ENCODE peak calls at places on chromosome 4, in seven cellular contexts. U is HCT116, P is mesendoderm, A is fibroblast of lung, X is neural progenitor cell, I is mammary epithelial cell, D is neuronal stem cell. Y is an unnamed sample.

GRCh38 chr4:181157647-181158046 is 1085.6 kb upstream of the TENM3 start:
- DNase-seq in U (no peak), P (no peak), A (no peak), X (no peak), I (no peak), D (no peak), Y (no peak)

GRCh38 chr4:1048781-1049590 is 37.6 kb downstream of the FGFRL1 start:
- DNase-seq in U (no peak), P (no peak), A (no peak), X (peak), I (no peak), D (no peak), Y (peak)

GRCh38 chr4:26178874-26179273 is 141.9 kb upstream of the RBPJ start:
- DNase-seq in U (no peak), P (no peak), A (no peak), X (no peak), I (no peak), D (no peak), Y (no peak)

GRCh38 chr4:70581980-70582379 is 10.1 kb upstream of the AMBN start:
- DNase-seq in U (no peak), P (no peak), A (no peak), X (no peak), I (no peak), D (no peak), Y (no peak)

GRCh38 chr4:72629540-72629939 is 60.5 kb upstream of the ADAMTS3 start:
- DNase-seq in U (no peak), P (no peak), A (peak), X (no peak), I (peak), D (no peak), Y (no peak)

GRCh38 chr4:83780334-83780733 is 244.4 kb downstream of the GPAT3 start:
- DNase-seq in U (no peak), P (peak), A (no peak), X (no peak), I (peak), D (no peak), Y (no peak)

GRCh38 chr4:155232432-155232831 is 24.0 kb downstream of the NPY2R start:
- DNase-seq in U (no peak), P (no peak), A (no peak), X (no peak), I (no peak), D (no peak), Y (no peak)

GRCh38 chr4:106767991-106768390 is 268.1 kb downstream of the DKK2 start:
- DNase-seq in U (no peak), P (no peak), A (no peak), X (no peak), I (no peak), D (no peak), Y (no peak)

GRCh38 chr4:185210102-185210981 is 944 bp downstream of the SNX25 start:
- DNase-seq in U (no peak), P (peak), A (peak), X (peak), I (peak), D (peak), Y (peak)

GRCh38 chr4:106671711-106672110 is 303.1 kb upstream of the GIMD1 start:
- DNase-seq in U (no peak), P (no peak), A (peak), X (no peak), I (peak), D (no peak), Y (no peak)

GRCh38 chr4:52983563-52984303 is 121.6 kb downstream of the RASL11B start:
- DNase-seq in U (peak), P (peak), A (peak), X (peak), I (peak), D (peak), Y (no peak)

GRCh38 chr4:184815046-184815877 is 10.5 kb downstream of the ACSL1 start:
- DNase-seq in U (peak), P (peak), A (peak), X (peak), I (peak), D (no peak), Y (peak)

GRCh38 chr4:27474691-27475090 is 614.0 kb downstream of the STIM2 start:
- DNase-seq in U (no peak), P (no peak), A (peak), X (no peak), I (peak), D (no peak), Y (no peak)

GRCh38 chr4:174496631-174497442 is 25.5 kb downstream of the HPGD start:
- DNase-seq in U (no peak), P (no peak), A (no peak), X (no peak), I (no peak), D (no peak), Y (no peak)

GRCh38 chr4:150849016-150849415 is 166.1 kb downstream of the LRBA start:
- DNase-seq in U (no peak), P (peak), A (peak), X (no peak), I (peak), D (no peak), Y (no peak)

GRCh38 chr4:55884851-55885219 is 31.4 kb downstream of the EXOC1 start:
- DNase-seq in U (no peak), P (no peak), A (no peak), X (no peak), I (no peak), D (no peak), Y (no peak)

GRCh38 chr4:7973545-7973981 is 33.9 kb upstream of the AFAP1 start:
- DNase-seq in U (no peak), P (no peak), A (peak), X (no peak), I (peak), D (no peak), Y (no peak)

GRCh38 chr4:90979551-90979950 is 852.4 kb downstream of the CCSER1 start:
- DNase-seq in U (no peak), P (no peak), A (no peak), X (no peak), I (no peak), D (no peak), Y (no peak)

GRCh38 chr4:15003891-15004700 is 1.8 kb downstream of the CPEB2 start:
- DNase-seq in U (no peak), P (peak), A (peak), X (peak), I (peak), D (peak), Y (peak)

GRCh38 chr4:183362036-183362435 is 39.8 kb upstream of the CLDN24 start:
- DNase-seq in U (no peak), P (no peak), A (no peak), X (no peak), I (no peak), D (no peak), Y (no peak)

GRCh38 chr4:39354178-39354503 is 12.0 kb downstream of the RFC1 start:
- DNase-seq in U (no peak), P (no peak), A (peak), X (no peak), I (no peak), D (no peak), Y (no peak)
- H3K9ac ChIP-seq in U (no peak), P (no peak), A (peak), X (no peak), I (peak), D (no peak), Y (peak)

DNA sequence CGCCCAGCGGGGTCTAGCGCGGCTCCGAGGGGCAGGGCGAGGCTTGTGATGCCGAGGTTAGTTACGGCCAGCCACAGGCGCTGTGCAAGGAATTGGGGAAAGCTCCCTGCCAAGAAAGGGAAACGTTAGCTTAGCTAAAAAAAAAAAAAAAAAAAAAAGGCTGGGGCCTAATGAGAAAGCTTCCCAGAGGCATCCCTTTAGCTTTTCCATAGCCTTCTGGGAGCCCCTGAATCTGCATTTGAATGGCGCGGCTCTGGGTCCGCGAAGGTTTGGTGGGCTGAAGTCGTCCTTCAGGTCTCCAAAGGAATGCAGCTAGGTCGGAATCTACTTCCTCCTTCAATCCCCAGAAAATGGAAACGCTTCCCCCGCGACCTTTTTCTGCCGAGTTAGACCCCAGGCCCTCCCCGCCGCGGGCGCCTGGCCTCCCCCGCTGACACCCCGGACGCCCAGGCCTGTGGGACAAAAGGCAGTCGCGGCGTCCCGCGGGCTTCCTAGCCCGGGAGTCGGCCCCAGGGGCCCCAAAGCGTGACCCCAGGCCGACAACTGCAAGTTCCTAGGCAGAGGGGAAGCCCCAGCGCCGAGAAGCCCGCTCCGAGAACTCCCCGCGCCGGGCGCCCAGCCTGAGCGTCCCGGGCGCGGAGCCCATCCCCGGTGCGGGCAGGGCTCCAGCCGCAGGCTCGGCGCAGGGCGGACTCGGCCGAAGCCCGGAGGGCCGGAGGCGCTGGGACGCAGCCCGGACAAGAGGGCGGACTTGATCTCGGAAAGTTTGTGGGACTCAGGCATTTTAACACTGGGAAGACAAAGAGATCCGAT is 598 bp upstream of the FAT1 start:
- DNase-seq in U (no peak), P (peak), A (peak), X (peak), I (peak), D (peak), Y (peak)
- H3K4me3 ChIP-seq in U (peak), P (peak), A (peak), X (peak), I (peak), D (peak), Y (peak)

GRCh38 chr4:123827511-123827910 is 430.9 kb downstream of the SPRY1 start:
- DNase-seq in U (no peak), P (no peak), A (no peak), X (no peak), I (no peak), D (no peak), Y (no peak)
- H3K9ac ChIP-seq in U (no peak), P (no peak), A (no peak), X (no peak), I (no peak), D (no peak), Y (no peak)

DNA sequence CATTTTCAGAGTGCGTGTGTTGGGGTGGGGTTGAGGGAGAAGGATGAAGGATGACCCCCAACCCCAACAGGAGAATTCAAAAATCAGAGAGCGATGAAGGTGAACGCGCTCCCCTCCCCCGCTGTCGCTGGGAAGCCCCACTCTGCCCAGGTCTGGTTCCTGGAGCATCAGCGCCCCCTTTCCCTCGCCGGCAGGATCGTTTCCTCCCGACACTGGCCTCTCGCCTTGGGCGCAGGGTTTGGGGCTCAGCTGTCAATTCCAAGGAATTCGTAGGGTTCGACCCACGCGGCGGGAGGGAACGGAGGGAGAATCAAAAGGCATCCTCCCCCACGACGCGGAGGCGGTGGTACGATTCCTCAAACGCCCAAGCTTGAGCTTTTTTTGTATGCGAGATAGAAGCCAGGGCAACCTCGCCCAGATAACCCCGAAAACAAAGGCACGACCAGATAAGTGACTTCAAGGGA is 997 bp upstream of the PDGFRA start:
- DNase-seq in U (no peak), P (peak), A (peak), X (peak), I (peak), D (peak), Y (peak)
- H3K4me3 ChIP-seq in U (peak), P (peak), A (peak), X (peak), I (peak), D (peak), Y (peak)

GRCh38 chr4:4457803-4458550 is 71.1 kb downstream of the NSG1 start:
- DNase-seq in U (no peak), P (peak), A (peak), X (no peak), I (no peak), D (no peak), Y (no peak)
- H3K9ac ChIP-seq in U (no peak), P (no peak), A (no peak), X (no peak), I (no peak), D (no peak), Y (no peak)